ENCODE peak calls at places on chromosomes 5 and 9, in four cellular contexts. Q, N, H and D are unnamed samples.

GRCh38 chr5:10621837-10622236 is 58.0 kb downstream of the ANKRD33B start:
- DNase-seq in Q (no peak), N (no peak), H (no peak), D (no peak)

GRCh38 chr5:15664961-15665360 is 165.0 kb downstream of the FBXL7 start:
- DNase-seq in Q (no peak), N (no peak), H (no peak), D (peak)

GRCh38 chr5:9512452-9512851 is 33.4 kb downstream of the SEMA5A start:
- DNase-seq in Q (no peak), N (no peak), H (no peak), D (no peak)

GRCh38 chr9:26012797-26013594 is 334.8 kb upstream of the TUSC1 start:
- DNase-seq in Q (no peak), N (no peak), H (no peak), D (no peak)

GRCh38 chr5:34416501-34417008 is 239.6 kb upstream of the RAI14 start:
- DNase-seq in Q (no peak), N (no peak), H (no peak), D (no peak)

GRCh38 chr5:77367733-77368132 is 124.4 kb downstream of the WDR41 start:
- DNase-seq in Q (no peak), N (no peak), H (no peak), D (no peak)

GRCh38 chr5:40399349-40399748 is 280.4 kb upstream of the PTGER4 start:
- DNase-seq in Q (no peak), N (no peak), H (no peak), D (no peak)

GRCh38 chr5:119943148-119943547 is 313.8 kb downstream of the FAM170A start:
- DNase-seq in Q (no peak), N (no peak), H (no peak), D (no peak)